ENCODE peak calls at places on chromosomes 16 and 17, in six cellular contexts. U, T, F, E, V and W are unnamed samples.

GRCh38 chr17:17836818-17837379 is at the start of gene SREBF1:
- DNase-seq in E (peak), F (peak), T (peak), U (no peak), V (peak), W (peak)

GRCh38 chr16:64907844-64908243 is 214.0 kb downstream of the CDH11 start:
- DNase-seq in E (no peak), U (no peak), V (no peak), T (no peak), F (no peak), W (no peak)

GRCh38 chr17:29243792-29244191 is 2.9 kb upstream of the CRYBA1 start:
- DNase-seq in T (no peak), E (no peak), U (peak), F (no peak), V (peak), W (peak)

GRCh38 chr17:49016775-49017463 is 19.7 kb downstream of the IGF2BP1 start:
- DNase-seq in T (no peak), V (peak), E (no peak), U (peak), F (no peak), W (no peak)

GRCh38 chr17:66675991-66676371 is 158.9 kb upstream of the CACNG5 start:
- DNase-seq in U (no peak), E (peak), V (no peak), T (no peak), F (peak), W (no peak)

GRCh38 chr17:79993390-79994221 is 42.1 kb downstream of the TBC1D16 start:
- DNase-seq in V (peak), E (peak), U (peak), F (no peak), T (peak), W (peak)

GRCh38 chr16:75254359-75254837 is 3.0 kb upstream of the BCAR1 start:
- DNase-seq in U (peak), F (no peak), V (peak), E (peak), T (no peak), W (peak)

GRCh38 chr17:56880133-56880532 is 33.7 kb downstream of the TRIM25 start:
- DNase-seq in V (no peak), U (no peak), T (no peak), E (no peak), F (no peak), W (no peak)

GRCh38 chr16:74623214-74623842 is 16.4 kb upstream of the GLG1 start:
- DNase-seq in V (peak), U (peak), F (no peak), T (peak), E (no peak), W (peak)

GRCh38 chr16:29994613-29995329 is 646 bp downstream of the HIRIP3 start:
- DNase-seq in U (peak), E (no peak), V (peak), T (peak), F (peak), W (peak)

GRCh38 chr16:52090080-52090479 is 456.9 kb downstream of the TOX3 start:
- DNase-seq in V (no peak), U (peak), T (no peak), E (no peak), F (no peak), W (no peak)

GRCh38 chr17:80422276-80422675 is 7.3 kb downstream of the ENDOV start:
- DNase-seq in E (no peak), U (no peak), V (no peak), T (no peak), F (peak), W (no peak)